ENCODE peak calls at places on chromosomes 11 and 22, in seven cellular contexts. C is fibroblast of lung, M is A549, N is tibial nerve, W is caudate nucleus, Q is AG04450, F is heart left ventricle. H is an unnamed sample.

GRCh38 chr22:43168416-43169309 is 17.3 kb downstream of the TSPO start:
- DNase-seq in W (no peak), Q (no peak), F (no peak), C (peak; percentile 45), N (no peak), M (no peak), H (no peak)

GRCh38 chr11:16787035-16787744 is 48.7 kb downstream of the C11orf58 start:
- DNase-seq in C (peak; percentile 51), N (no peak), F (no peak), W (no peak), M (no peak), Q (no peak), H (no peak)

GRCh38 chr11:94786264-94787126 is 18.3 kb downstream of the AMOTL1 start:
- DNase-seq in Q (no peak), N (no peak), C (no peak), F (no peak), W (no peak), M (peak; percentile 31), H (no peak)

GRCh38 chr11:126669416-126669815 is 313.9 kb downstream of the ST3GAL4 start:
- DNase-seq in F (no peak), M (no peak), N (no peak), C (peak; percentile 70), Q (peak; percentile 21), W (no peak), H (no peak)

GRCh38 chr22:35043251-35043931 is 22.6 kb upstream of the ISX start:
- DNase-seq in F (no peak), C (no peak), Q (no peak), M (no peak), W (no peak), N (no peak), H (no peak)

GRCh38 chr11:8039530-8040260 is 41.3 kb upstream of the TUB start:
- DNase-seq in F (no peak), W (no peak), M (no peak), N (no peak), C (no peak), Q (no peak), H (no peak)

GRCh38 chr11:102451041-102451692 is 1.4 kb downstream of the TMEM123 start:
- DNase-seq in N (no peak), Q (no peak), M (no peak), C (no peak), W (no peak), F (no peak), H (no peak)

GRCh38 chr22:50250555-50251471 is at the start of gene HDAC10:
- DNase-seq in M (peak; percentile 43), Q (no peak), C (peak; percentile 75), F (peak; percentile 80), W (no peak), N (peak; percentile 45), H (peak; percentile 34)

GRCh38 chr11:134510171-134510570 is 98.1 kb upstream of the B3GAT1 start:
- DNase-seq in F (no peak), W (no peak), N (no peak), C (no peak), Q (no peak), M (no peak), H (no peak)

GRCh38 chr11:116073854-116074837 is 569.9 kb upstream of the CADM1 start:
- DNase-seq in N (no peak), W (peak; percentile 61), C (peak; percentile 70), F (peak; percentile 59), M (no peak), Q (no peak), H (no peak)

GRCh38 chr11:119065369-119065768 is 2.2 kb upstream of the VPS11 start:
- DNase-seq in C (peak; percentile 20), N (no peak), M (peak; percentile 52), W (no peak), F (no peak), Q (no peak), H (no peak)

GRCh38 chr22:38176170-38176741 is 5.4 kb downstream of the PLA2G6 start:
- DNase-seq in N (peak; percentile 61), M (no peak), Q (peak; percentile 86), C (peak; percentile 88), W (no peak), F (peak; percentile 95), H (peak; percentile 27)

GRCh38 chr11:29184939-29185890 is 831.6 kb downstream of the KCNA4 start:
- DNase-seq in M (peak; percentile 16), F (no peak), C (peak; percentile 99), W (no peak), Q (peak; percentile 88), N (no peak), H (no peak)

GRCh38 chr11:5369793-5370192 is 13.8 kb upstream of the OR51M1 start:
- DNase-seq in W (no peak), C (no peak), Q (peak; percentile 75), M (peak; percentile 11), N (no peak), F (no peak), H (no peak)

GRCh38 chr11:66119348-66120133 is 49.5 kb downstream of the PACS1 start:
- DNase-seq in C (peak; percentile 92), M (peak; percentile 89), F (peak; percentile 45), N (no peak), Q (no peak), W (no peak), H (no peak)

GRCh38 chr11:75896843-75897419 is 81.9 kb downstream of the UVRAG start:
- DNase-seq in F (no peak), Q (peak; percentile 7), C (peak; percentile 40), M (peak; percentile 41), N (no peak), W (no peak), H (no peak)

GRCh38 chr11:6755303-6755952 is 16.3 kb downstream of the OR2AG2 start:
- DNase-seq in M (peak; percentile 36), Q (no peak), N (peak; percentile 34), C (no peak), W (no peak), F (no peak), H (no peak)

GRCh38 chr11:65497141-65498041 is 1.5 kb upstream of the MALAT1 start:
- DNase-seq in C (peak; percentile 98), M (peak; percentile 99), W (peak; percentile 97), F (peak; percentile 99), Q (peak; percentile 98), N (peak; percentile 98), H (peak; percentile 100)

GRCh38 chr11:104876838-104877500 is 21.3 kb downstream of the CASP12 start:
- DNase-seq in W (no peak), M (no peak), Q (no peak), C (no peak), F (no peak), N (no peak), H (no peak)

DNA sequence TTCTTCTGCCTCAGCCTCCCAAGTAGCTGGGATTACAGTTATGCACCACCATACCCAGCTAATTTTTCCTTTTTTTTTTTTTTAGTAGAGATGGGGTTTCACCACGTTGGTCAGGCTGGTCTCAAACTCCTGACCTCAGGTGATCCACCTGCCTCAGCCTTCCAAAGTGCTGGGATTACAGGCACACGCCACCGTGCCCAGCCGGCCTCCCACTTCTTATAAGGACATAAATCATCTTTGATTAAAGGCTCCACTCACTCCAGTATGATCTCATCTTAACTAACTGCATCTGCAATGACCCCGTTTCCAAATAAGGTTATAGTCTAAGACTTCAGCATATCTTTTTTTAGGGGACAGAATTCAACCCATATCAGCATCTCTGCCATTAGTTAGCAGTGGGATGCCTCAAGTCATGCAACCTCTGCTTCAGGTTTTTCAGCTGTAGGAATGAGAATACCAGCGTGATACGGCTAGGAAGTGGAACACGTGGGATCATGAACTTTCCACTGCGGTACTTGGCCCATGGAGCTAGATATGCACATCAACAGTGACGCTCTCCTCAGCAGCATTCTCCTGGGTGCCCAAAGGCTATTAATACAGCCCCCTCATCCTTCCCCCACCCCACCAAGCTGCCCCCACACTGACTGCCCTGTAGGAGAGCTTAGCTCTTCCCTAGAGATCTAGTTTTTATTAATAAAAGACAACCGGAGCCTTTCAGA is 41.4 kb downstream of the MCHR1 start:
- DNase-seq in W (no peak), F (no peak), M (peak; percentile 21), C (peak; percentile 54), Q (no peak), N (no peak), H (no peak)
- H3K27ac ChIP-seq in W (no peak overlapping the region), F (no peak overlapping the region), M (peak overlapping the region; percentile 52), C (no peak overlapping the region), Q (no peak overlapping the region), N (no peak overlapping the region), H (no peak overlapping the region)

GRCh38 chr11:26958005-26958404 is 35.9 kb upstream of the FIBIN start:
- DNase-seq in W (no peak), C (no peak), Q (no peak), N (no peak), F (no peak), M (no peak), H (no peak)

GRCh38 chr11:26960265-26960664 is 33.6 kb upstream of the FIBIN start:
- DNase-seq in C (peak; percentile 79), Q (no peak), M (no peak), W (no peak), N (no peak), F (no peak), H (no peak)

GRCh38 chr11:26964335-26964734 is 29.6 kb upstream of the FIBIN start:
- DNase-seq in W (no peak), C (no peak), N (no peak), Q (no peak), F (no peak), M (no peak), H (no peak)

GRCh38 chr11:26958650-26959049 is 35.3 kb upstream of the FIBIN start:
- DNase-seq in M (no peak), C (no peak), F (no peak), Q (no peak), N (no peak), W (no peak), H (no peak)

GRCh38 chr11:26963764-26964163 is 30.1 kb upstream of the FIBIN start:
- DNase-seq in N (no peak), M (no peak), Q (no peak), W (no peak), F (no peak), C (no peak), H (no peak)
- H3K27ac ChIP-seq in N (no peak overlapping the region), M (no peak overlapping the region), Q (no peak overlapping the region), W (no peak overlapping the region), F (peak overlapping the region; percentile 40), C (no peak overlapping the region), H (no peak overlapping the region)

GRCh38 chr11:14953904-14954303 is 18.2 kb downstream of the CALCA start:
- DNase-seq in C (no peak), Q (no peak), N (no peak), W (no peak), F (no peak), M (no peak), H (no peak)
- H3K27ac ChIP-seq in C (no peak overlapping the region), Q (no peak overlapping the region), N (no peak overlapping the region), W (no peak overlapping the region), F (no peak overlapping the region), M (no peak overlapping the region), H (no peak overlapping the region)

GRCh38 chr22:22929381-22930221 is 42.0 kb downstream of the IGLL5 start:
- DNase-seq in C (no peak), F (no peak), W (no peak), N (no peak), M (no peak), Q (no peak), H (no peak)

GRCh38 chr22:22932512-22932941 is 44.9 kb downstream of the IGLL5 start:
- DNase-seq in N (no peak), F (no peak), C (no peak), M (no peak), W (no peak), Q (no peak), H (no peak)

GRCh38 chr22:22931557-22932270 is 44.1 kb downstream of the IGLL5 start:
- DNase-seq in W (no peak), N (no peak), F (no peak), C (no peak), M (no peak), Q (no peak), H (no peak)

GRCh38 chr22:22930222-22930497 is 42.5 kb downstream of the IGLL5 start:
- DNase-seq in W (no peak), F (no peak), Q (no peak), N (no peak), M (no peak), C (no peak), H (no peak)

GRCh38 chr22:22930571-22931556 is 43.2 kb downstream of the IGLL5 start:
- DNase-seq in W (no peak), N (no peak), M (no peak), C (no peak), Q (no peak), F (no peak), H (no peak)
- H3K27ac ChIP-seq in W (no peak overlapping the region), N (no peak overlapping the region), M (no peak overlapping the region), C (no peak overlapping the region), Q (no peak overlapping the region), F (no peak overlapping the region), H (no peak overlapping the region)